ENCODE peak calls at places on chromosomes 16 and 17, in seven cellular contexts. M, X, L, G, K, D and J are unnamed samples. For H3K4me1, the result is how much of the 10 kb centered on the place peaks cover.

GRCh38 chr16:82091225-82091624 is 56.2 kb downstream of the HSD17B2 start:
- DNase-seq in M (no peak), X (no peak), L (no peak), G (no peak), K (no peak), D (no peak), J (no peak)

GRCh38 chr16:10738231-10739077 is 5.2 kb upstream of the NUBP1 start:
- DNase-seq in M (peak), X (no peak), L (peak), G (peak), K (peak), D (no peak), J (peak)

GRCh38 chr17:28381141-28381825 is 9.8 kb downstream of the SARM1 start:
- DNase-seq in M (no peak), X (peak), L (no peak), G (no peak), K (peak), D (no peak), J (peak)

GRCh38 chr17:42674755-42675347 is 1.9 kb downstream of the PLEKHH3 start:
- DNase-seq in M (no peak), X (peak), L (no peak), G (no peak), K (peak), D (no peak), J (peak)

GRCh38 chr16:58500329-58501241 is 642 bp downstream of the NDRG4 start:
- DNase-seq in M (no peak), X (peak), L (peak), G (no peak), K (no peak), D (peak), J (no peak)

GRCh38 chr17:32142857-32143524 is 689 bp downstream of the RHOT1 start:
- DNase-seq in M (peak), X (peak), L (peak), G (peak), K (peak), D (peak), J (peak)

GRCh38 chr16:3145151-3145550 is 10.3 kb downstream of the ZNF213 start:
- DNase-seq in M (no peak), X (no peak), L (no peak), G (no peak), K (no peak), D (no peak), J (no peak)

GRCh38 chr17:62064029-62064790 is 868 bp downstream of the MED13 start:
- DNase-seq in M (peak), X (no peak), L (no peak), G (no peak), K (no peak), D (peak), J (no peak)

GRCh38 chr16:70395345-70395901 is 43.5 kb downstream of the ST3GAL2 start:
- DNase-seq in M (peak), X (peak), L (peak), G (peak), K (peak), D (peak), J (peak)

GRCh38 chr16:85696761-85697160 is 8.0 kb upstream of the GINS2 start:
- DNase-seq in M (no peak), X (no peak), L (no peak), G (peak), K (no peak), D (no peak), J (no peak)

GRCh38 chr16:31386157-31386984 is 6.8 kb upstream of the ITGAD start:
- DNase-seq in M (peak), X (no peak), L (no peak), G (no peak), K (no peak), D (peak), J (no peak)

GRCh38 chr17:80000136-80000535 is 35.5 kb downstream of the TBC1D16 start:
- DNase-seq in M (no peak), X (no peak), L (no peak), G (no peak), K (no peak), D (no peak), J (no peak)

GRCh38 chr17:43217614-43218087 is 6.0 kb downstream of the TMEM106A start:
- DNase-seq in M (no peak), X (no peak), L (no peak), G (no peak), K (no peak), D (no peak), J (no peak)

GRCh38 chr17:41013606-41014005 is 4.7 kb upstream of the KRTAP3-1 start:
- DNase-seq in M (no peak), X (no peak), L (no peak), G (no peak), K (no peak), D (no peak), J (no peak)

GRCh38 chr16:67170168-67170947 is at the start of gene NOL3:
- DNase-seq in M (peak), X (peak), L (peak), G (peak), K (peak), D (no peak), J (peak)
- H3K4me1 ChIP-seq in M (under half), X (under half), L (half or more), G (under half), K (under half), D (under half), J (under half)

DNA sequence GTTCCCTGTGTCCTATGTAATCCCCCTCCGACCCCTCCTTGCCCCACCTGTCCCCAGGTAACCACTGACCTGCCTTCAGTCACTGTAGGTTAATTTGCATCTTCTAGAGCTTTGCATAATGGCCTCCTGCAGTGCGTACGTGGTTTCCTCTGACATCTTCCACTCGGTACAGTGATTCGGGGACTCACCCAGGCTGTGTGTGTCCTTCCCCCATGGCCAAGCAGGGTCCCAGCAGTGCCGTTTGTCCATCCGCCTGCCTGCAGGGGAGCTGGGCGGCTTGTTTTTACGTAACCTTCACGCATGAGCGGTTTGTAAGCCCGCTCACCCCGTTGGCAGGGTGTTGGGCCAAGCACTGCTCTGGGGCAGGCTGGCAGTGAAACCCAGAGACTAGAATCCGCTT is 7.9 kb downstream of the MAPK8IP3 start:
- DNase-seq in M (no peak), X (no peak), L (no peak), G (no peak), K (peak), D (no peak), J (peak)
- H3K4me3 ChIP-seq in M (no peak), X (no peak), L (no peak), G (no peak), K (no peak), D (no peak), J (no peak)

DNA sequence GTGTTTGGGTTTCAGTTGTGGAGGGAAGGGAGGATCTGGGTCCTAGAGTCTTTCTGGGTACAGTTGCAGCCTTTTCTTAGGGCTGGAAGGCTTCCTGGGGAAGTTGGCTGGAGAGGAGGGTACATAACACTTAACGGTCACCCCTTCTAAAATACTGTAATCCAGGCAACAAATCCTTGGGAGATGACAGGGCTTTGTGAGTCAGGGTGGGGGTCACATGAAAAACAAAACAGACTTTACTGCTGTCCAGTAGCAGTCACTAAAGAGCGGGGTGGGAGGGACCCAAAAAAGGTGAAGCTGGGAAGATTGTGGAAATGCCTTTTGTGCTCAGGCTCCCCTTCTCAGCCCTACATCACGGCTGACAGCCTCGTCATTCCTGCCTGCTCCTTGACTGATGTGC is 6.3 kb downstream of the SAP30BP start:
- DNase-seq in M (no peak), X (no peak), L (no peak), G (no peak), K (no peak), D (no peak), J (no peak)
- H3K4me1 ChIP-seq in M (under half), X (under half), L (under half), G (under half), K (under half), D (under half), J (under half)

DNA sequence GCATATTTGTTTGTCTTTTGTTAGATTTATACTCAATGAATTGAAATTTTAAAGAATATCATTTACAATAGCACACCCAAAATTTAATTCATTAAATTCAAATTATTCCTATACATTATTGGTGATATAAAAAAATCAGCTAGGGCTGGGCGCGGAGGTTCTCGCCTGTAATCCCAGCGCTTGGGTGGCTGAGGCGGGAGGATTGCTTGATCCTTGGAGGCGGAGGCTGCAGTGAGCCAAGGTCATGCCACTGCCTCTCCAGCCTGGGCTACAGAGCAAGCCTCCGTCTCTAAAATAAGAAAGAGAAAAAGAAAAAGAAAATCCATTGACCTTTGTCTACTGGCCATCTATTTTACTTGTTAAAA is 4.5 kb upstream of the PRDM7 start:
- DNase-seq in M (no peak), X (peak), L (no peak), G (no peak), K (no peak), D (no peak), J (no peak)
- H3K4me3 ChIP-seq in M (no peak), X (no peak), L (no peak), G (no peak), K (no peak), D (no peak), J (no peak)

GRCh38 chr17:65398036-65398787 is 163.2 kb downstream of the AXIN2 start:
- DNase-seq in M (no peak), X (no peak), L (no peak), G (no peak), K (no peak), D (no peak), J (no peak)
- H3K4me1 ChIP-seq in M (under half), X (under half), L (under half), G (under half), K (under half), D (under half), J (under half)